ENCODE peak calls at places on chromosomes 12 and 14, in ten cellular contexts. K is WTC11; O is activated T-cell treated with anti-CD3 and anti-CD28 coated beads for 1 hour; R is aorta; I is lower leg skin; C is kidney glomerular epithelial cell; T is foreskin fibroblast; P is ELR; L is Jurkat, Clone E6-1; X is body of pancreas. S is an unnamed sample.

GRCh38 chr14:69879175-69880047 is at the start of gene SMOC1:
- DNase-seq in I (no peak), T (peak; percentile 84), P (no peak), R (peak; percentile 83), L (no peak), K (peak; percentile 87), X (peak; percentile 94), C (no peak), O (no peak), S (no peak)

GRCh38 chr14:76382495-76382832 is 6.5 kb downstream of the ESRRB start:
- DNase-seq in R (no peak), T (no peak), I (no peak), X (no peak), P (no peak), K (no peak), C (no peak), L (no peak), O (no peak), S (no peak)

GRCh38 chr12:8156845-8157244 is at the start of gene ZNF705A:
- DNase-seq in C (peak; percentile 67), I (no peak), T (peak; percentile 52), P (peak; percentile 88), O (no peak), R (no peak), L (no peak), K (no peak), X (no peak), S (peak; percentile 77)

GRCh38 chr12:53518381-53518780 is 11.1 kb upstream of the NPFF start:
- DNase-seq in K (no peak), L (no peak), P (peak; percentile 53), C (no peak), O (no peak), X (no peak), R (no peak), I (no peak), T (no peak), S (no peak)

GRCh38 chr14:88559852-88560251 is 3.0 kb upstream of the ZC3H14 start:
- DNase-seq in X (no peak), R (no peak), I (no peak), K (no peak), L (no peak), T (peak; percentile 82), O (no peak), P (peak; percentile 72), C (peak; percentile 11), S (no peak)

GRCh38 chr12:112577473-112578334 is 159.0 kb downstream of the PTPN11 start:
- DNase-seq in T (no peak), O (no peak), X (no peak), R (no peak), C (no peak), L (no peak), P (no peak), I (peak; percentile 12), K (peak; percentile 38), S (no peak)

GRCh38 chr12:79615596-79616560 is 74.9 kb downstream of the PAWR start:
- DNase-seq in P (no peak), T (no peak), R (no peak), I (no peak), C (no peak), L (no peak), K (no peak), O (no peak), X (no peak), S (no peak)

GRCh38 chr14:69045857-69046351 is 66.8 kb upstream of the ACTN1 start:
- DNase-seq in C (no peak), I (no peak), X (no peak), T (peak; percentile 58), P (no peak), O (no peak), K (no peak), L (no peak), R (no peak), S (no peak)

GRCh38 chr12:462936-463705 is 3.4 kb downstream of the B4GALNT3 start:
- DNase-seq in P (no peak), T (no peak), L (no peak), C (no peak), R (no peak), I (no peak), K (no peak), X (peak; percentile 48), O (no peak), S (no peak)

GRCh38 chr12:53939141-53940108 is 794 bp downstream of the HOXC13 start:
- DNase-seq in O (no peak), P (peak; percentile 52), R (peak; percentile 81), I (peak; percentile 92), L (no peak), T (peak; percentile 77), K (peak; percentile 71), C (no peak), X (peak; percentile 42), S (no peak)

GRCh38 chr12:54759751-54760150 is 94.6 kb upstream of the MUCL1 start:
- DNase-seq in P (peak; percentile 62), C (no peak), T (peak; percentile 6), X (no peak), I (no peak), L (peak; percentile 64), R (no peak), K (peak; percentile 43), O (no peak), S (no peak)

GRCh38 chr12:88638388-88638787 is 58.1 kb upstream of the KITLG start:
- DNase-seq in T (peak; percentile 15), K (no peak), X (no peak), L (no peak), I (no peak), R (no peak), C (no peak), P (no peak), O (no peak), S (no peak)

GRCh38 chr14:76348898-76349297 is 27.0 kb upstream of the ESRRB start:
- DNase-seq in P (peak; percentile 86), X (no peak), O (no peak), T (peak; percentile 81), L (no peak), C (peak; percentile 36), R (peak; percentile 81), I (no peak), K (no peak), S (peak; percentile 25)

GRCh38 chr12:68794653-68795253 is 13.2 kb upstream of the MDM2 start:
- DNase-seq in T (peak; percentile 86), X (no peak), K (no peak), O (no peak), R (no peak), P (peak; percentile 86), L (no peak), C (no peak), I (peak; percentile 13), S (peak; percentile 25)

GRCh38 chr14:75242546-75243273 is 35.9 kb upstream of the FOS start:
- DNase-seq in P (peak; percentile 14), T (peak; percentile 76), L (no peak), X (no peak), R (no peak), I (no peak), K (no peak), C (no peak), O (no peak), S (no peak)

GRCh38 chr12:4287325-4288290 is 14.0 kb downstream of the CCND2 start:
- DNase-seq in C (no peak), K (peak; percentile 3), R (no peak), L (no peak), X (no peak), I (no peak), P (peak; percentile 61), T (peak; percentile 78), O (no peak), S (no peak)

GRCh38 chr14:85187521-85187920 is 342.4 kb upstream of the FLRT2 start:
- DNase-seq in K (no peak), I (no peak), C (no peak), L (no peak), O (no peak), T (no peak), X (no peak), R (no peak), P (peak; percentile 31), S (no peak)

GRCh38 chr12:3641428-3641883 is 111.5 kb downstream of the CRACR2A start:
- DNase-seq in O (no peak), K (no peak), L (no peak), X (no peak), T (peak; percentile 81), P (peak; percentile 90), I (no peak), C (peak; percentile 32), R (no peak), S (peak; percentile 13)

GRCh38 chr12:124613151-124613585 is 45.8 kb upstream of the NCOR2 start:
- DNase-seq in K (no peak), C (no peak), L (no peak), I (no peak), O (no peak), X (no peak), R (no peak), T (peak; percentile 56), P (no peak), S (no peak)

GRCh38 chr12:10838461-10838860 is 10.8 kb downstream of the PRR4 start:
- DNase-seq in O (no peak), I (no peak), L (no peak), T (no peak), P (no peak), R (no peak), X (no peak), C (no peak), K (no peak), S (no peak)